ENCODE peak calls at places on chromosomes 6 and 20, in eight cellular contexts. K is AG09319, A is omental fat pad, W is glutamatergic neuron, N is cardiac fibroblast, Z is kidney, U is AG09309, V is coronary artery. R is an unnamed sample.

GRCh38 chr6:152070556-152070955 is 263.1 kb downstream of the ESR1 start:
- DNase-seq in V (no peak), Z (no peak), A (no peak), W (no peak), U (no peak), N (no peak), K (no peak), R (no peak)

GRCh38 chr6:97958143-97958542 is 675.1 kb upstream of the MMS22L start:
- DNase-seq in A (no peak), N (no peak), U (no peak), K (no peak), W (peak; percentile 12), V (no peak), Z (peak; percentile 76), R (no peak)

GRCh38 chr6:5345324-5345723 is 84.0 kb downstream of the FARS2 start:
- DNase-seq in A (no peak), U (no peak), K (no peak), Z (no peak), N (no peak), V (no peak), W (no peak), R (no peak)

GRCh38 chr20:63682384-63683139 is 13.9 kb upstream of the TNFRSF6B start:
- DNase-seq in N (peak; percentile 98), U (peak; percentile 88), Z (peak; percentile 98), K (peak; percentile 91), V (peak; percentile 93), A (peak; percentile 52), W (no peak), R (no peak)

GRCh38 chr6:97850458-97851218 is 567.6 kb upstream of the MMS22L start:
- DNase-seq in Z (no peak), K (no peak), V (no peak), N (no peak), W (no peak), A (no peak), U (no peak), R (no peak)

GRCh38 chr6:40183902-40184301 is 249.6 kb upstream of the MOCS1 start:
- DNase-seq in Z (no peak), A (no peak), U (no peak), V (peak; percentile 14), K (no peak), W (no peak), N (no peak), R (no peak)

GRCh38 chr20:63320616-63321147 is 27.7 kb downstream of the COL20A1 start:
- DNase-seq in A (no peak), Z (no peak), W (peak; percentile 10), V (no peak), K (no peak), U (no peak), N (no peak), R (peak; percentile 56)

GRCh38 chr6:39593644-39594043 is 131.6 kb downstream of the KIF6 start:
- DNase-seq in K (no peak), W (no peak), A (no peak), U (no peak), Z (no peak), N (no peak), V (no peak), R (no peak)

GRCh38 chr6:79277109-79277508 is 42.6 kb upstream of the HMGN3 start:
- DNase-seq in W (no peak), N (peak; percentile 40), U (no peak), Z (no peak), A (no peak), K (no peak), V (no peak), R (no peak)

GRCh38 chr6:41239467-41240159 is 11.5 kb downstream of the TREML4 start:
- DNase-seq in V (peak; percentile 62), Z (peak; percentile 51), K (no peak), U (no peak), W (peak; percentile 30), A (no peak), N (no peak), R (no peak)

GRCh38 chr6:161543910-161544309 is 270.0 kb upstream of the AGPAT4 start:
- DNase-seq in W (no peak), Z (no peak), A (no peak), N (no peak), U (no peak), K (no peak), V (no peak), R (no peak)

GRCh38 chr6:28656715-28657114 is 131.0 kb downstream of the GPX5 start:
- DNase-seq in N (no peak), V (no peak), A (no peak), U (no peak), W (no peak), Z (no peak), K (no peak), R (no peak)

GRCh38 chr20:37914672-37915433 is 11.9 kb downstream of the VSTM2L start:
- DNase-seq in U (no peak), V (no peak), Z (no peak), A (no peak), W (peak; percentile 88), K (no peak), N (no peak), R (no peak)

GRCh38 chr20:38226553-38226952 is 34.0 kb downstream of the KIAA1755 start:
- DNase-seq in U (no peak), W (no peak), K (no peak), Z (no peak), N (no peak), V (no peak), A (no peak), R (no peak)

GRCh38 chr20:6673071-6673470 is 94.4 kb upstream of the BMP2 start:
- DNase-seq in W (no peak), V (no peak), A (no peak), K (no peak), Z (no peak), U (no peak), N (no peak), R (no peak)

GRCh38 chr6:138250513-138251247 is 32.4 kb upstream of the PBOV1 start:
- DNase-seq in U (peak; percentile 88), A (peak; percentile 38), V (no peak), N (peak; percentile 76), K (peak; percentile 47), W (no peak), Z (no peak), R (peak; percentile 70)

GRCh38 chr20:13809373-13809772 is 24.5 kb downstream of the NDUFAF5 start:
- DNase-seq in A (no peak), K (no peak), Z (no peak), U (no peak), V (no peak), W (no peak), N (no peak), R (no peak)

GRCh38 chr6:106442351-106442750 is 81.8 kb downstream of the CRYBG1 start:
- DNase-seq in A (no peak), W (no peak), Z (no peak), V (no peak), N (no peak), U (no peak), K (no peak), R (no peak)

DNA sequence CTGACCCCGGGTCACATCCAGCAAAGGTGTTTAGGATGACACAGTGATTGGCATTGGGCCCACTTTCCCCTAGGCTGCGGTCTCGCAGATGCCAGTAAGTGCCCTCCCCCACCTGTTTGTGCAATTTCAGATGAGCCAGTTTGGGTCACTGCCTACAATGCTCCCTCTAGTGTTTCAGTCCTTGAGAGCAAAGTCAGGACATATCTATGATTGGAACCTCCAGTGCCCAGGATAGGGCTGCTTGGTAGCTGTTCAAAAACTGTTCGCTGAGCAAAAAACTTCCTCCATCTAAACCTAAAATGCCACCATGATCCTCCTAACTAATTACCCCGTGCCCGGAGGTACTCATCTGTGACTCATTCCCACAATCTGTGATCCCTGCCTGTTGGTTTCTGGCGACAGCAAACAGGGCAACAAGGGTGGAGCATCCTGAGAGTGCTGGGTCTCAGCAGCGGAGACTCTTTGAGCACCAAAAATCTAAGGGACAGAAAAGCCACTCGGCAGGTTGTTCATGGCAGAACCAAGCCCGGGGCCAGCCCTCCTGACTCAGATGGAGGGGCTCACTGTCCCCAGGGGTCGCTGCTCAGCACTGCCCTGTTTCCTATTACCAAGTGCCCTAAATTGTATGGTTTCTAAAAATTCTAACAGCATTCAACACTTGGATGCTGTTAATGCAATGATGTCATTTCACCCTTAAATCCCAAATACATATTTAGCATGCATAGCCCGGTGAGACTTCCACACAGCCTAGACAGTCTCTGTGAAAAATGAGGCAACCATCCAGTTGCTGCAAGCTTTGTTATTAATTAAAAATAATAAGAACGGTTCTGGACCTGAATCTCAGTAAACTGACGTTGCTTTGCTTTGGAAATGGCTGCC is 5.0 kb downstream of the VSX1 start:
- DNase-seq in V (peak; percentile 31), K (no peak), U (no peak), W (no peak), A (no peak), Z (no peak), N (peak; percentile 32), R (no peak)
- TF ChIP-seq CTCF in V (no peak), K (peak; percentile 13), U (peak; percentile 32), W (peak; percentile 13), A (no peak), Z (no peak), N (peak; percentile 42), R (no peak)

DNA sequence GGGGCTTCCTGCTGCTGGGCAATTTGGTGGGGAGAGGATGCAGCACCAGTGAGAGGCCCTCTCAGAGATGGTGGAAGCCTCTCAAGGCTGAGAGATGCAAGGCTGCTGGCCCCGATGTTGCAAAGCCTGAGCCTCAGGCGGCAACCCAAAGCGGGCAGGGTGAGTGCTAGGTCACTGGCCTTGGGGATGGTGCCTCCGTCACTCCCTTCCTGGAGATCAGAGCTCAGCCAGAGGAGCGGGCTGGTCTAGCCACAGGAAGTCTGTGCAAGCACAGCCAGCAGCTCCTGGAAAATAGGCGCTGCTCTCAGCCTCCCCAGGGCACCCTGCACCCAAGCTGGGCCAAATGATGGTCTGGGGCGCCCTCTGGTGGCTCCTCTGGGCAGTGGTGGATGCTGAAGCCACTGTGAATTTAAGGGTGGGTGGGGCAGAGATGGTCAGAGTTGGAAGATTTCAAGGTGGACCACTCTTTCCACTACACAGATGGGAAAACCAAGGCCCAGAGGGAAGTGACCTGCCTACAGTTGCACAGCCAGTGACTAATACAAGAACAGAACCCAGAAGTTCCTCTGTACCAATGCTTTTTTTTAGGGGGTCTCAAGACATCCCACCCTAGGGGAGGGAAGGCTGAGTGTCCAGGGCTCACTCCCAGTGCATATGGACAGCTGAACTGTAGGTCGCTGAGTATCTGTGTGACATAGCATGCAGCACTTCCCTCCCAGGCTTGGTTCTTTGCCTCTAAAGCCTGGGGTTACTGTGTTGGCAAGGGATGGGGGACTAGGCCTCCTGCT is 20.8 kb downstream of the C20orf203 start:
- DNase-seq in A (peak; percentile 85), N (peak; percentile 84), Z (peak; percentile 92), V (peak; percentile 83), U (peak; percentile 27), K (peak; percentile 50), W (peak; percentile 99), R (no peak)
- TF ChIP-seq CTCF in A (no peak), N (peak; percentile 91), Z (peak; percentile 95), V (peak; percentile 72), U (peak; percentile 95), K (peak; percentile 92), W (peak; percentile 100), R (peak; percentile 78)

DNA sequence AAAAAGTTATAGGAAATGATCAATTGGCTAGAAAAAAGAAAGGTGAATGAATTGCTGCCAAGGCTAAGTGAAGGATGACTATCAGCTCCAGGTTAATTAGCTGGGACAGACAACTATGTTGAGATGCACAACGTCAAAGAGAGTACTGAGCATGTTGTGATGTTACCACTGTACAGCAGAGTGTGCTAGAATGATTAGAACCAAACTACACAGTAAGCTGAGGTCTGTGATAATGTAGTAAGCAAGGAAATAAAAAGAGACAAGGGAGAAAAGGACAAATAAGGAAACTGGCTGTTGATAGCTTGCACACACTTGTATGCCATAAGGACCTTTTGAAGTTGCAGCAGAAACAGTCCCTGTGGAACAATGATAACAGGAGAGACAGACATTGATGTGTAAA is 189.7 kb downstream of the CENPW start:
- DNase-seq in U (no peak), A (no peak), Z (no peak), K (no peak), V (no peak), N (no peak), W (no peak), R (no peak)
- TF ChIP-seq CTCF in U (no peak), A (no peak), Z (no peak), K (peak; percentile 26), V (no peak), N (no peak), W (no peak), R (no peak)

GRCh38 chr20:42027746-42028268 is 409.6 kb upstream of the CHD6 start:
- DNase-seq in K (no peak), Z (no peak), W (no peak), V (no peak), A (no peak), U (no peak), N (no peak), R (no peak)
- TF ChIP-seq CTCF in K (no peak), Z (no peak), W (no peak), V (no peak), A (no peak), U (no peak), N (no peak), R (no peak)